ENCODE peak calls at places on chromosome 1, in ten cellular contexts. M is stimulated activated naive CD8-positive, alpha-beta T cell treated with anti-CD3 and anti-CD28 coated beads, Interleukin-15, Interleukin-2, amounts not matched to agents 100 U/mL and 50 U/mL, for 24 hours; N is foreskin melanocyte; P is epithelial cell of prostate; B is body of pancreas; X is activated naive CD4-positive, alpha-beta T cell treated with anti-CD3 and anti-CD28 coated beads for 36 hours; W is epithelial cell of esophagus; Q is left ventricle myocardium inferior; D is Kasumi-1; S is endodermal cell. A is an unnamed sample.

GRCh38 chr1:207619833-207620572 is 24.9 kb upstream of the CR1L start:
- DNase-seq in M (no peak), N (peak), P (no peak), B (peak), X (peak), W (peak), Q (no peak), D (peak), S (peak), A (peak)

GRCh38 chr1:93694039-93694438 is 12.4 kb upstream of the BCAR3 start:
- DNase-seq in M (no peak), N (no peak), P (no peak), B (no peak), X (no peak), W (peak), Q (no peak), D (no peak), S (no peak), A (no peak)

GRCh38 chr1:200837931-200838571 is 34.7 kb upstream of the GPR25 start:
- DNase-seq in M (no peak), N (peak), P (no peak), B (no peak), X (no peak), W (peak), Q (no peak), D (peak), S (no peak), A (peak)

GRCh38 chr1:54107131-54107530 is 45.7 kb downstream of the CDCP2 start:
- DNase-seq in M (no peak), N (no peak), P (no peak), B (no peak), X (no peak), W (no peak), Q (no peak), D (peak), S (peak), A (peak)

GRCh38 chr1:36846366-36846765 is 187.9 kb downstream of the GRIK3 start:
- DNase-seq in M (no peak), N (no peak), P (no peak), B (no peak), X (no peak), W (no peak), Q (no peak), D (no peak), S (peak), A (no peak)

GRCh38 chr1:235030919-235031596 is 97.6 kb downstream of the TOMM20 start:
- DNase-seq in M (peak), N (no peak), P (no peak), B (no peak), X (peak), W (no peak), Q (no peak), D (no peak), S (peak), A (no peak)

GRCh38 chr1:81304187-81304586 is 496.5 kb upstream of the ADGRL2 start:
- DNase-seq in M (no peak), N (no peak), P (no peak), B (no peak), X (no peak), W (peak), Q (no peak), D (no peak), S (no peak), A (no peak)

GRCh38 chr1:170707959-170708666 is 44.2 kb downstream of the PRRX1 start:
- DNase-seq in M (no peak), N (peak), P (peak), B (no peak), X (peak), W (peak), Q (no peak), D (no peak), S (no peak), A (peak)

GRCh38 chr1:100542264-100542663 is 4.3 kb downstream of the GPR88 start:
- DNase-seq in M (no peak), N (no peak), P (no peak), B (no peak), X (no peak), W (no peak), Q (no peak), D (no peak), S (no peak), A (no peak)

GRCh38 chr1:217535601-217536377 is 95.1 kb downstream of the GPATCH2 start:
- DNase-seq in M (no peak), N (peak), P (no peak), B (no peak), X (no peak), W (peak), Q (no peak), D (no peak), S (no peak), A (peak)

GRCh38 chr1:63821650-63822049 is 47.8 kb downstream of the ROR1 start:
- DNase-seq in M (no peak), N (no peak), P (no peak), B (no peak), X (no peak), W (peak), Q (no peak), D (no peak), S (no peak), A (no peak)

GRCh38 chr1:161198877-161199431 is at the start of gene ADAMTS4:
- DNase-seq in M (no peak), N (no peak), P (no peak), B (peak), X (no peak), W (no peak), Q (peak), D (no peak), S (peak), A (no peak)

GRCh38 chr1:227314014-227314848 is 4.1 kb downstream of the CDC42BPA start:
- DNase-seq in M (no peak), N (no peak), P (no peak), B (no peak), X (no peak), W (no peak), Q (no peak), D (no peak), S (no peak), A (no peak)

GRCh38 chr1:147509786-147510360 is 31.4 kb upstream of the BCL9 start:
- DNase-seq in M (no peak), N (no peak), P (no peak), B (no peak), X (no peak), W (no peak), Q (peak), D (no peak), S (peak), A (no peak)

GRCh38 chr1:48680411-48681035 is 96.2 kb downstream of the BEND5 start:
- DNase-seq in M (no peak), N (no peak), P (no peak), B (peak), X (no peak), W (no peak), Q (no peak), D (no peak), S (peak), A (no peak)

GRCh38 chr1:184433928-184434502 is 47.2 kb downstream of the C1orf21 start:
- DNase-seq in M (no peak), N (no peak), P (no peak), B (no peak), X (no peak), W (no peak), Q (no peak), D (no peak), S (no peak), A (no peak)

GRCh38 chr1:160406131-160406968 is 6.0 kb downstream of the VANGL2 start:
- DNase-seq in M (no peak), N (no peak), P (no peak), B (no peak), X (no peak), W (peak), Q (no peak), D (no peak), S (peak), A (no peak)

GRCh38 chr1:30294508-30294907 is 428.9 kb downstream of the MATN1 start:
- DNase-seq in M (no peak), N (no peak), P (no peak), B (no peak), X (no peak), W (no peak), Q (no peak), D (no peak), S (no peak), A (no peak)

GRCh38 chr1:92989936-92990582 is 28.8 kb upstream of the DIPK1A start:
- DNase-seq in M (no peak), N (no peak), P (no peak), B (no peak), X (no peak), W (peak), Q (no peak), D (no peak), S (no peak), A (no peak)